ENCODE peak calls at places on chromosomes 2 and 18, in eight cellular contexts. K is left ventricle myocardium inferior; H is IMR-90; L is body of pancreas; U is CD8-positive, alpha-beta T cell; A is SJSA1; X is uterus; J is astrocyte. I is an unnamed sample. For H3K4me1, the result is how much of the 10 kb centered on the place peaks cover.

GRCh38 chr2:105487142-105488069 is 88.6 kb upstream of the FHL2 start:
- DNase-seq in K (peak), H (peak), L (peak), U (no peak), A (peak), X (no peak), J (peak), I (peak)

GRCh38 chr2:138827426-138828054 is 47.4 kb upstream of the NXPH2 start:
- DNase-seq in K (no peak), H (peak), L (peak), U (no peak), A (no peak), X (peak), J (peak), I (peak)

GRCh38 chr2:6927186-6927585 is 10.0 kb downstream of the RNF144A start:
- DNase-seq in K (no peak), H (no peak), L (peak), U (no peak), A (no peak), X (no peak), J (no peak), I (peak)

GRCh38 chr2:72723769-72724370 is 102.0 kb downstream of the EXOC6B start:
- DNase-seq in K (no peak), H (no peak), L (peak), U (no peak), A (no peak), X (no peak), J (no peak), I (no peak)

GRCh38 chr2:29433920-29434319 is 318.7 kb downstream of the CLIP4 start:
- DNase-seq in K (no peak), H (no peak), L (no peak), U (no peak), A (no peak), X (no peak), J (no peak), I (no peak)

GRCh38 chr2:127104881-127105655 is 1.9 kb downstream of the BIN1 start:
- DNase-seq in K (no peak), H (no peak), L (no peak), U (no peak), A (no peak), X (peak), J (no peak), I (no peak)

GRCh38 chr2:222358876-222359275 is 60.1 kb upstream of the PAX3 start:
- DNase-seq in K (peak), H (no peak), L (peak), U (no peak), A (no peak), X (no peak), J (peak), I (no peak)

GRCh38 chr18:6281874-6282273 is 132.8 kb downstream of the L3MBTL4 start:
- DNase-seq in K (no peak), H (no peak), L (no peak), U (no peak), A (no peak), X (no peak), J (no peak), I (no peak)

GRCh38 chr2:136068828-136069227 is 49.1 kb downstream of the CXCR4 start:
- DNase-seq in K (no peak), H (no peak), L (no peak), U (no peak), A (no peak), X (no peak), J (no peak), I (no peak)

GRCh38 chr2:170215019-170215418 is 37.1 kb downstream of the MYO3B start:
- DNase-seq in K (no peak), H (no peak), L (no peak), U (no peak), A (no peak), X (no peak), J (no peak), I (no peak)

GRCh38 chr2:46508312-46508711 is 28.9 kb downstream of the TMEM247 start:
- DNase-seq in K (no peak), H (no peak), L (no peak), U (no peak), A (no peak), X (no peak), J (no peak), I (no peak)

GRCh38 chr2:8565399-8566154 is 116.3 kb upstream of the ID2 start:
- DNase-seq in K (no peak), H (no peak), L (no peak), U (no peak), A (no peak), X (no peak), J (no peak), I (no peak)

GRCh38 chr2:28949190-28949589 is 31.9 kb upstream of the TOGARAM2 start:
- DNase-seq in K (no peak), H (no peak), L (no peak), U (no peak), A (no peak), X (no peak), J (no peak), I (no peak)

GRCh38 chr18:13983506-13983905 is 68.2 kb upstream of the MC2R start:
- DNase-seq in K (no peak), H (no peak), L (no peak), U (no peak), A (no peak), X (no peak), J (no peak), I (no peak)

GRCh38 chr2:236761358-236761757 is 191.7 kb downstream of the ACKR3 start:
- DNase-seq in K (no peak), H (no peak), L (no peak), U (no peak), A (no peak), X (no peak), J (no peak), I (no peak)

GRCh38 chr2:170260188-170260587 is 82.2 kb downstream of the MYO3B start:
- DNase-seq in K (no peak), H (no peak), L (no peak), U (no peak), A (no peak), X (no peak), J (no peak), I (no peak)

GRCh38 chr2:854460-854859 is 96.2 kb upstream of the SNTG2 start:
- DNase-seq in K (peak), H (no peak), L (peak), U (no peak), A (no peak), X (peak), J (no peak), I (peak)

GRCh38 chr2:176873403-176873802 is 339.2 kb upstream of the HNRNPA3 start:
- DNase-seq in K (no peak), H (peak), L (no peak), U (no peak), A (no peak), X (no peak), J (no peak), I (no peak)

GRCh38 chr18:73766915-73767314 is 380.7 kb downstream of the FBXO15 start:
- DNase-seq in K (no peak), H (no peak), L (no peak), U (no peak), A (no peak), X (no peak), J (no peak), I (no peak)

GRCh38 chr2:189553689-189554088 is 26.9 kb downstream of the SLC40A1 start:
- DNase-seq in K (no peak), H (peak), L (no peak), U (no peak), A (no peak), X (no peak), J (no peak), I (no peak)

GRCh38 chr2:189552334-189552990 is 28.1 kb downstream of the SLC40A1 start:
- DNase-seq in K (no peak), H (no peak), L (no peak), U (no peak), A (no peak), X (no peak), J (peak), I (no peak)

GRCh38 chr2:189552991-189553404 is 27.6 kb downstream of the SLC40A1 start:
- DNase-seq in K (no peak), H (no peak), L (no peak), U (no peak), A (no peak), X (no peak), J (no peak), I (no peak)

GRCh38 chr2:189557373-189557772 is 23.2 kb downstream of the SLC40A1 start:
- DNase-seq in K (no peak), H (peak), L (no peak), U (no peak), A (no peak), X (no peak), J (no peak), I (no peak)

GRCh38 chr2:189555243-189555642 is 25.3 kb downstream of the SLC40A1 start:
- DNase-seq in K (no peak), H (peak), L (no peak), U (no peak), A (no peak), X (peak), J (no peak), I (no peak)
- H3K4me1 ChIP-seq in K (half or more), H (under half), L (under half), U (under half), A (under half), X (under half), J (under half), I (half or more)

GRCh38 chr18:62338446-62339105 is 13.5 kb downstream of the TNFRSF11A start:
- DNase-seq in K (no peak), H (no peak), L (no peak), U (no peak), A (no peak), X (no peak), J (no peak), I (no peak)
- H3K27ac ChIP-seq in K (no peak), H (no peak), L (no peak), U (no peak), A (no peak), X (no peak), J (no peak), I (no peak)

GRCh38 chr2:41927581-41928260 is 120.1 kb upstream of the PKDCC start:
- DNase-seq in K (peak), H (no peak), L (no peak), U (no peak), A (no peak), X (peak), J (no peak), I (peak)

GRCh38 chr2:41925009-41925408 is 122.8 kb upstream of the PKDCC start:
- DNase-seq in K (no peak), H (no peak), L (peak), U (no peak), A (no peak), X (no peak), J (no peak), I (no peak)

GRCh38 chr2:41930807-41931566 is 116.8 kb upstream of the PKDCC start:
- DNase-seq in K (no peak), H (no peak), L (no peak), U (no peak), A (no peak), X (peak), J (peak), I (no peak)

GRCh38 chr2:41926614-41927580 is 120.9 kb upstream of the PKDCC start:
- DNase-seq in K (no peak), H (no peak), L (peak), U (no peak), A (no peak), X (peak), J (no peak), I (no peak)

GRCh38 chr2:41928593-41928992 is 119.2 kb upstream of the PKDCC start:
- DNase-seq in K (no peak), H (peak), L (no peak), U (no peak), A (peak), X (peak), J (peak), I (no peak)
- H3K4me1 ChIP-seq in K (half or more), H (under half), L (under half), U (under half), A (half or more), X (under half), J (under half), I (half or more)

GRCh38 chr2:188787002-188787660 is 187.0 kb upstream of the COL3A1 start:
- DNase-seq in K (no peak), H (peak), L (no peak), U (no peak), A (no peak), X (no peak), J (peak), I (no peak)
- H3K27ac ChIP-seq in K (peak), H (peak), L (no peak), U (no peak), A (peak), X (peak), J (peak), I (peak)

DNA sequence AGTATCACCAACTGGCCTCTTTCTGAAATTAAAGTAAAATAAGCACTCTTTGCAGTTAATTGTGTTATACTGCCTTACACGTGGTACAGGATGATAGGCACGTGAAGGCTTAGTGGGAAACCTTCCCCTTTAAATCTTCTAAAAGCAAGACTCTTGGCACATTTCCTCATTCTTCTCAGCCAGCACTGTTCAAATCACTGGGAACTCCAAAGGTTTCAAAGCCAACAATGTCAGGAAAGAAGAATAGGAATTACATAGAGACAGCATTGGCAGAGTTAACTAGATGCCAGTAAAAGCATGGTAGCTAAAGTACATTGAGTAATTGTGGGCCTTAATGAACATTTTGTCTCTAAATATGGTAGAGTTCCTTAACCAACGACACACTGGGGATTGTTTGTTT is 96.4 kb downstream of the DTNA start:
- DNase-seq in K (no peak), H (no peak), L (peak), U (no peak), A (no peak), X (no peak), J (no peak), I (no peak)
- H3K4me1 ChIP-seq in K (under half), H (under half), L (under half), U (under half), A (under half), X (under half), J (under half), I (under half)

DNA sequence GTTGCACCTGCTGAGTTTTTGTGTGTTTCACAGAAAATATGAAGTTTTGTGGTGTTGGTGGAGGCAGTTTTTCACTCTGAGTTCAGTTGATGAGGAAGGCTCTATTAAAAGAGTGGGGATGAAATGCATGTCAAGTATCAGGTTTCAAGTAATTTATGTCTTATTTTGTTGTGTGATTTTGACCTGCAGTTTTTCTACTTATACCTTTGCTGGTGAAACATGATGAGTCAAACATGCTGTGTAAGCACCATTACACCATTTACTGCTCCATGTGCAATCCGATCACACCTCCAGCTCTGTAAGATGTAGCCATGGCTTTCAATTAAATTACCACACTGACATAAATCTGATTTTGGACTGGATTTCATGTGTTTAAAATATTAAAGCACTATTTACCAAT is 174.5 kb upstream of the ZEB2 start:
- DNase-seq in K (no peak), H (no peak), L (no peak), U (no peak), A (no peak), X (no peak), J (no peak), I (no peak)
- H3K27ac ChIP-seq in K (no peak), H (no peak), L (no peak), U (no peak), A (no peak), X (no peak), J (no peak), I (no peak)

I was measured in testis.